ENCODE peak calls at places on chromosomes 13 and 19, in four cellular contexts. J, S, U and K are unnamed samples.

GRCh38 chr13:97328222-97328790 is 105.7 kb upstream of the RAP2A start:
- DNase-seq in J (no peak), S (no peak), U (no peak), K (peak)

GRCh38 chr13:83905641-83906040 is 23.4 kb upstream of the SLITRK1 start:
- DNase-seq in S (no peak), U (no peak), J (no peak), K (no peak)

GRCh38 chr13:85223883-85224656 is 575.1 kb downstream of the SLITRK6 start:
- DNase-seq in S (no peak), J (no peak), U (no peak), K (no peak)

GRCh38 chr13:39684531-39685137 is 29.2 kb downstream of the COG6 start:
- DNase-seq in U (no peak), S (no peak), J (no peak), K (peak)

GRCh38 chr13:23715762-23716235 is 145.6 kb downstream of the TNFRSF19 start:
- DNase-seq in U (no peak), J (no peak), S (no peak), K (peak)

GRCh38 chr13:112868308-112868707 is 100.7 kb upstream of the MCF2L start:
- DNase-seq in J (no peak), S (no peak), U (no peak), K (no peak)

GRCh38 chr13:45472171-45472705 is 7.5 kb downstream of the COG3 start:
- DNase-seq in J (no peak), U (no peak), S (no peak), K (no peak)

GRCh38 chr13:112657850-112658445 is 31.9 kb upstream of the ATP11A start:
- DNase-seq in U (no peak), J (no peak), S (peak), K (no peak)

GRCh38 chr13:111115841-111116500 is 861 bp downstream of the ARHGEF7 start:
- DNase-seq in U (peak), S (peak), J (no peak), K (no peak)

GRCh38 chr19:50025794-50026549 is at the start of gene ZNF473:
- DNase-seq in J (peak), S (peak), U (peak), K (peak)

GRCh38 chr13:70080030-70080429 is 27.6 kb upstream of the ATXN8OS start:
- DNase-seq in U (no peak), S (peak), J (no peak), K (no peak)

GRCh38 chr13:113357529-113357928 is 6.4 kb downstream of the GRTP1 start:
- DNase-seq in J (no peak), S (no peak), U (no peak), K (no peak)

GRCh38 chr19:10604460-10604980 is 17.4 kb upstream of the AP1M2 start:
- DNase-seq in J (peak), S (peak), U (no peak), K (no peak)

GRCh38 chr13:104586010-104586746 is 1520.0 kb upstream of the SLC10A2 start:
- DNase-seq in J (no peak), U (no peak), S (no peak), K (no peak)

GRCh38 chr13:79187917-79188699 is 217.9 kb downstream of the RBM26 start:
- DNase-seq in S (no peak), U (no peak), J (no peak), K (no peak)

GRCh38 chr19:39202998-39203355 is 1.1 kb downstream of the SYCN start:
- DNase-seq in J (no peak), S (no peak), U (no peak), K (no peak)

GRCh38 chr13:74258951-74259350 is 124.7 kb upstream of the KLF12 start:
- DNase-seq in U (no peak), J (no peak), S (no peak), K (no peak)

GRCh38 chr13:23428183-23428528 is 5.3 kb downstream of the SACS start:
- DNase-seq in S (no peak), U (no peak), J (no peak), K (no peak)

GRCh38 chr13:103100795-103101194 is 34.6 kb upstream of the SLC10A2 start:
- DNase-seq in S (no peak), J (no peak), U (no peak), K (no peak)

GRCh38 chr19:54325194-54325621 is 12.2 kb upstream of the LILRA5 start:
- DNase-seq in U (no peak), S (no peak), J (peak), K (peak)

GRCh38 chr19:55117063-55117635 is 288 bp downstream of the PPP1R12C start:
- DNase-seq in U (no peak), J (no peak), S (peak), K (peak)

GRCh38 chr13:77751513-77752456 is 54.3 kb downstream of the SLAIN1 start:
- DNase-seq in S (no peak), J (no peak), U (no peak), K (peak)

GRCh38 chr13:23847545-23847944 is 41.7 kb downstream of the MIPEP start:
- DNase-seq in U (no peak), J (no peak), S (no peak), K (peak)

GRCh38 chr13:112873851-112874750 is 94.9 kb upstream of the MCF2L start:
- DNase-seq in S (peak), J (peak), U (peak), K (peak)

GRCh38 chr13:24747248-24748151 is 16.5 kb upstream of the RNF17 start:
- DNase-seq in S (no peak), U (no peak), J (no peak), K (peak)

GRCh38 chr19:42480335-42481095 is 37.8 kb upstream of the CXCL17 start:
- DNase-seq in U (no peak), S (no peak), J (no peak), K (no peak)

GRCh38 chr19:50315773-50316448 is 13.3 kb downstream of the KCNC3 start:
- DNase-seq in U (no peak), J (peak), S (no peak), K (no peak)

GRCh38 chr13:63184693-63185092 is 1769.0 kb upstream of the PCDH20 start:
- DNase-seq in J (no peak), U (no peak), S (no peak), K (no peak)

GRCh38 chr13:99605417-99606321 is 104.4 kb downstream of the TM9SF2 start:
- DNase-seq in U (peak), J (peak), S (peak), K (peak)

GRCh38 chr19:58196911-58197616 is 14.2 kb downstream of the ZNF274 start:
- DNase-seq in J (no peak), U (no peak), S (no peak), K (peak)

GRCh38 chr13:97005631-97006262 is 11.5 kb upstream of the OXGR1 start:
- DNase-seq in S (no peak), J (no peak), U (no peak), K (no peak)

GRCh38 chr13:113172419-113172926 is 14.0 kb downstream of the PROZ start:
- DNase-seq in S (no peak), U (no peak), J (no peak), K (no peak)

GRCh38 chr13:38941353-38941945 is 49.2 kb downstream of the STOML3 start:
- DNase-seq in J (no peak), U (no peak), S (no peak), K (peak)

GRCh38 chr19:28880735-28881401 is 332.1 kb downstream of the UQCRFS1 start:
- DNase-seq in J (no peak), S (no peak), U (no peak), K (no peak)

GRCh38 chr19:19538767-19539166 is 702 bp downstream of the CILP2 start:
- DNase-seq in U (no peak), S (no peak), J (no peak), K (no peak)

GRCh38 chr13:53058077-53058660 is 29.6 kb downstream of the OLFM4 start:
- DNase-seq in S (no peak), J (no peak), U (no peak), K (no peak)

GRCh38 chr19:41886761-41887710 is 4.1 kb downstream of the ARHGEF1 start:
- DNase-seq in U (no peak), J (no peak), S (no peak), K (no peak)

GRCh38 chr13:106393776-106394175 is 141.7 kb downstream of the EFNB2 start:
- DNase-seq in J (no peak), S (no peak), U (no peak), K (no peak)

GRCh38 chr19:49761625-49762311 is 1.3 kb downstream of the TSKS start:
- DNase-seq in J (no peak), S (peak), U (no peak), K (no peak)

GRCh38 chr19:3535235-3535921 is 3.6 kb upstream of the TEKTIP1 start:
- DNase-seq in S (no peak), U (no peak), J (no peak), K (no peak)
- TF ChIP-seq POLR2A in S (no peak), U (no peak), J (no peak), K (no peak)

DNA sequence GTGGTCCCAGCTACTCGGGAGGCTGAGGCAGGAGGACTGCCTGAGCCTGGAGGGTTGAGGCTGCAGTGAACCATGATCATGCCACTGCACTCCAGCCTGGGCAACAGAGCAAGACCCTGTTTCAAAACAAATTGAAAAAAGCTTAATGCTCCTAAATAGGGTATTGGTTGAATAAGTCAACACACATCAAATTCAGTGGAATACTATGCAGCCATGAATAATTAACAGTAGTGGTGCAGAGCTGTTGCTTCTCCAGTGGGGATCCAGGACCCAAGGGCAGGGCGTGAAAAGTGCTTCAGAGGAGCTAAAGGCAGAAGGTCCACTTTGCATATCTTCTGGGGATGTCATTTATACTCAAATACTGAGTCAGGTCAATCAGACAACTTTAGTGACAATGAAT is 18.2 kb downstream of the SIGLEC8 start:
- DNase-seq in S (no peak), U (no peak), J (no peak), K (no peak)
- TF ChIP-seq POLR2A in S (no peak), U (no peak), J (no peak), K (no peak)

DNA sequence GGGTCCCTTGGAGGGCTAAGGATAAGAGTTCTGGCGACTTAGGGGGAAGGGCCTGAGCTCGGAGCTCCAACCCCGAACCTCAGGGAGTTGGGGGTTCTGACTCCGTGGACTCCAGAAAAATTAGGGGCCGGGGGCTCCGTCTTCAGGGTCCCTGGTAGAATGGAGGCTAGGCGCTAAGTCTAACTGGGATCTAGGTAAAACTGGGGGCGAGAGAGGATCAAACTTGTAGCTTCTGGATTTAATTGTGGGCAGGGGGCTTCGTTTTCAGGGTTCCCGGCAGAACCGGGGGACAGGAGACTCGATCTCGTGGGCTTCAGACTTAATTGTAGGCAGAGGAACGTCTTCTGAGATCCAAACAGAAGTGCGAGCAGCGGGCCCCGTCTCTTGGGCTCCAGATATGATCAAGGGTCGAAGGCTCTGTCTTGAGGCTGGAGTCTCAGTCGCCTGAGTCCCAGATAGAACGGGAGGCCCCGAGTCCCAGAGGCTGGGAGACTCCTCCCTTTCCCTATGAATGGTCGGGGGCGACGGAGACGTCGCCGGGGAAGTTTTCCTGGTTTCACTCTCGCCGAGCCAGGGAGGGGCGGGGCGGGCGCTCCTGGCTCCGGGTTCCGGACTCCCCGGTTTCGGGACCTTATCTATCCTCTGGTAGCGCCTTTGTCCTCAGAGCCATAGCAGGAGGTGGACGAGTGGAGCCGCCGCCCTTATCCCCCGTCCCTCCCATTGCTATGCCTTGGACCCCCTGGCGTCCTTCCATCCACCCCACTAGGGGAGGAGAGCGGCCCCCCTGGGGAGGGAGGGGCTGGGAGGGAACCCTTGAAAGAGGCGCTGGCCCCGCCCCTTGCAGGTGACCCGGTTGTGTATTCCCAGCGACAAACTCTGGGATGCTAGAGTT is 1.3 kb downstream of the NECTIN2 start:
- DNase-seq in J (no peak), S (peak), U (peak), K (peak)
- TF ChIP-seq POLR2A in J (no peak), S (no peak), U (no peak), K (no peak)

GRCh38 chr19:7679771-7680605 is 645 bp upstream of the TRAPPC5 start:
- DNase-seq in S (no peak), U (no peak), J (no peak), K (no peak)

GRCh38 chr19:7682175-7682855 is 1.7 kb downstream of the TRAPPC5 start:
- DNase-seq in U (no peak), S (no peak), J (no peak), K (no peak)

GRCh38 chr19:7680606-7681335 is at the start of gene TRAPPC5:
- DNase-seq in J (peak), S (peak), U (peak), K (peak)

GRCh38 chr19:7679017-7679720 is 1.5 kb upstream of the TRAPPC5 start:
- DNase-seq in J (no peak), U (no peak), S (no peak), K (peak)

DNA sequence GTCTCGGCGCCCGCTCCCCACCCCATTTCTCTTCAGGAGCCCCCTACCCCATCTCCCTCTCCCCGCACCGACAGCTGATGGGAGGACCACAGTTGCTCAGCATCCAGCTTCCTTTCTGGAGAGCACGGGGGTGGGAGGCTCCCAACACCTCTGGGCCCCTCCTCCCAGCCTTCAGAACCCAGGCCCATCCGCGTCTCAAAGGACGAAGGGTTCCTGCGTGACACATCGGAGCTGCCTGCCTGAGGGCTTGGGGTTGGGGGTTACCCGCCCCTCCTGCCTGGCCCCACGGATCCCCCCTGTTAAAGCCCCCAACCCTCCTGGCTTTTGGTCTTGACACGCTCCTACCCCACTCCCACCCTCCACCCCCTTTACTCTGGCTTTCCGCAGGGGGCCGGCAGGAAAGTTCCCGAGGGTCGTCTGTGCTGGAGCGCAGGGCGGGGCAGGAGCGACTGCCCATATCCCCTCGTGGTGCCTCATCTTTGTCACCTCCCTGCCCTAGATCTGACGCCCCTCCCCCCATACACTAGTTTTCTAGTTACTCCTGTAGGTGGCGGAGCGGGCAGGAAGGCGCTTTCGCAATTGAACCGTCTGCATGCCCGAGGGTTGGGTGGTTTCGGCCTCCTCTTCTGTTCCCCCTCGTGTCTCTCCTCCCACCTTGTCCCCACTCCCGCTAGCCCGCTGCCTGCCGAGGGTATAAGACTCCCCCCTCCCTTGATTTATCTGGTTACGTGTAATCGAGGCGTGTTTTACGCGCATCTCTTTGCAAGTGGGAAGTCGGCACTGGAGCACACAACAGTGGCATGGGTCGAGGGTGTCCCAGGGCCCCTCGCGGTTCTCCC is 922 bp downstream of the TRAPPC5 start:
- DNase-seq in U (peak), J (peak), S (peak), K (peak)
- TF ChIP-seq POLR2A in U (no peak), J (no peak), S (no peak), K (no peak)

GRCh38 chr19:13953021-13953531 is 767 bp downstream of the DCAF15 start:
- DNase-seq in S (peak), J (no peak), U (peak), K (peak)

GRCh38 chr19:13951799-13952153 is 533 bp upstream of the DCAF15 start:
- DNase-seq in S (no peak), J (no peak), U (no peak), K (no peak)

GRCh38 chr19:13951043-13951442 is 1.3 kb upstream of the DCAF15 start:
- DNase-seq in U (no peak), S (no peak), J (no peak), K (no peak)

GRCh38 chr19:13954185-13954584 is 1.9 kb downstream of the DCAF15 start:
- DNase-seq in S (no peak), J (no peak), U (no peak), K (no peak)

DNA sequence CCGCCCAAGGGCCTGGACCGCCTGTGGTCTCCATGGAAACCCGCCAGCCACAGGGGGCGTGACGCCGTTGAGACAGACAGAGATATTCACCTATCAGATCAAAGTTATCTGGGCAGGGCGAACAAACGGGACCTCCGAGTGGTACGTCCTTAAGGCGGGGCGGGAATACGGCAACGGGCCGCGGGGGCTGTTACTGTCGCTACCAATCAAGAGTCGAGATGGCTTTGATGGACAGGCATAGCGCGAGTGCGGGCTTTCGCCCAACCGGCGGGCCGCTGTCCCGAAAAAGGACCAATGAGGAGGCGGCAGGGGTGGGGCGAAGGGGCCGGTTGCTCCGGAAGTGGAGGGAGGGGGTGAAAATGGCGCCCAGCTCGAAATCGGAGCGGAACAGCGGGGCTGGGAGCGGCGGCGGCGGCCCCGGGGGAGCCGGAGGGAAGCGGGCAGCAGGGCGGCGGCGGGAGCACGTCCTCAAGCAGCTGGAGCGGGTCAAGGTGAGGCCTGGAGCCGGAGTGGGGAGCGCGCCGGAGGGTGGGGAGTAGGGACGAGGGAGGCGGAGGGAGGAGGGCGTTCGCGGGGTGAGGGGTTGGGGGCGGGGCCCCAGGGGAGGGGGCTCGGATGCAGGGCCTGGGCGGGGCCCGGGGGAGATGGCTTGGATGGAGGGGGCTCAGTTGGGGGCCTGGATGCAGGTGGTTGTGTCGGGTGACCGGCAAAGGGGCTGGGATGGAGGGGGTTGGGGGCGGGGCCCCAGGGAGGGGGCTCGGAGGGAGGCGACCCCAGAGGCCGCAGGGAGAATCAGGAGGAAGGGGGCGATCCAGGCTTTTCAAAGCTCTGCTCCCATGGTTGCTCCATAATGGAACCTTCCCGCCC is at the start of gene DCAF15:
- DNase-seq in J (peak), U (peak), S (peak), K (peak)
- TF ChIP-seq POLR2A in J (peak), U (no peak), S (no peak), K (no peak)

DNA sequence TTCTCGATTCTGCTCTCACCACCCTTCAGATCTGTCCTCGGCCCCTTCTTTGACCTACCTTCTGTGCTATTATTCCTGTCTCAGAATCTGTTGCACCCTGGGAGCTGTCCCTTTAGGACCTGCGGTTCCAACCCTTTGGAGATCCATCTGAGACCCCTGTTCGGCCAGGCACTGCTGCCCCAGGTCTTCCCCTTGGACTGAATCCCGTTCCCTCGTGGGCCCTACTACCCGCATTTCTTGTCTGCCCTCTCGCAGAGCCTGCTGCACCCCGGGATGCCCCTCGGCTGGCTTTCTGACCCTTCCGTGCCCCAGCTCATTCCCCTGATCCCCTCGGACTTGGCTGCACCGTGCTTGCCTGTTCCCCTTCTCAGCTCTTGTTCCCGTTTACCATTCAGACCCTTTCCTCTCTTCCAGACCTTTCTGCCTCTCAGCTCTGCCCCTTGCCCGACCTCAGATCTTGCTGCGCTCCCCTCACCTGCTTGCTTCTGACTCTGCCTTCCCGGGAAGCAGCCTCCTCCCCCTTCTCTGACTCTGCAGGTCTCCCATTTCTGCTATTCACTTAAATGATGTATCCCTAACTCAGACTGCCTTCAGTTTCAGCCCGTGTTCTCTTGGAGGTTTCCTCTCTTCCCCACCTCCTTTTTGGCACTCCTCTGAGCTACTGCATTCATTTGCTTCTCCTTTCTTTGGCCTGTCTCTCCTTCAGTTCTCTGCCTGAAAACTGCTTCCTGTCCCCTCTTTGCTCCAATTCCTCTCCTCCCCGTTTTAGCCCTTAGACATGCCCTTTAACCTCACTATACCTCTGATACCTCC is 1.1 kb downstream of the ARHGAP35 start:
- DNase-seq in U (no peak), S (no peak), J (no peak), K (peak)
- TF ChIP-seq POLR2A in U (no peak), S (no peak), J (no peak), K (no peak)